ENCODE peak calls at places on chromosomes 16 and 17, in four cellular contexts. Q, M, L and S are unnamed samples.

GRCh38 chr17:8164815-8165131 is 2.0 kb upstream of the VAMP2 start:
- DNase-seq in Q (no peak), M (no peak), L (no peak), S (no peak)

GRCh38 chr17:49190932-49191331 is 19.4 kb downstream of the GNGT2 start:
- DNase-seq in Q (no peak), L (no peak), M (no peak), S (no peak)

GRCh38 chr17:9402590-9403199 is 172.9 kb downstream of the STX8 start:
- DNase-seq in M (no peak), L (no peak), Q (no peak), S (peak)

GRCh38 chr16:50525716-50526115 is 22.5 kb upstream of the NKD1 start:
- DNase-seq in L (no peak), M (peak), Q (no peak), S (no peak)

GRCh38 chr17:36827056-36827455 is 110.2 kb upstream of the LHX1 start:
- DNase-seq in M (no peak), L (no peak), Q (no peak), S (no peak)

GRCh38 chr17:73415782-73416181 is 104.0 kb upstream of the CDC42EP4 start:
- DNase-seq in Q (no peak), M (no peak), L (no peak), S (no peak)

GRCh38 chr16:25126820-25127232 is 15.3 kb downstream of the LCMT1 start:
- DNase-seq in L (peak), M (no peak), Q (no peak), S (peak)

GRCh38 chr17:65155622-65156021 is 18.5 kb downstream of the RGS9 start:
- DNase-seq in Q (no peak), M (no peak), L (no peak), S (no peak)

GRCh38 chr17:4073983-4074830 is 68.6 kb downstream of the ZZEF1 start:
- DNase-seq in M (no peak), L (no peak), Q (no peak), S (no peak)